ENCODE peak calls at places on chromosomes 7 and 10, in seven cellular contexts. One of them, this sample, is unnamed.

GRCh38 chr10:63431962-63432797 is 33.6 kb downstream of the JMJD1C start:
- DNase-seq in vagina: no peak
- DNase-seq in RWPE1: peak
- DNase-seq in heart left ventricle: no peak
- DNase-seq in GM23338: no peak
- DNase-seq in A549: peak
- DNase-seq in GM23248: peak
- DNase-seq in this sample: no peak

GRCh38 chr7:2884161-2884560 is 40.1 kb upstream of the GNA12 start:
- DNase-seq in vagina: no peak
- DNase-seq in A549: no peak
- DNase-seq in RWPE1: no peak
- DNase-seq in GM23248: no peak
- DNase-seq in heart left ventricle: no peak
- DNase-seq in GM23338: no peak
- DNase-seq in this sample: no peak

GRCh38 chr7:73520673-73521635 is 1.1 kb downstream of the BAZ1B start:
- DNase-seq in heart left ventricle: no peak
- DNase-seq in GM23338: peak
- DNase-seq in A549: peak
- DNase-seq in GM23248: peak
- DNase-seq in RWPE1: peak
- DNase-seq in vagina: no peak
- DNase-seq in this sample: peak

GRCh38 chr7:119918185-119918584 is 354.8 kb upstream of the KCND2 start:
- DNase-seq in vagina: no peak
- DNase-seq in RWPE1: no peak
- DNase-seq in heart left ventricle: no peak
- DNase-seq in A549: no peak
- DNase-seq in GM23248: no peak
- DNase-seq in GM23338: no peak
- DNase-seq in this sample: no peak

GRCh38 chr7:27107391-27107900 is 5.0 kb upstream of the HOXA2 start:
- DNase-seq in vagina: no peak
- DNase-seq in GM23338: no peak
- DNase-seq in heart left ventricle: no peak
- DNase-seq in A549: no peak
- DNase-seq in GM23248: no peak
- DNase-seq in RWPE1: no peak
- DNase-seq in this sample: peak

GRCh38 chr7:20064181-20064970 is 152.8 kb downstream of the MACC1 start:
- DNase-seq in GM23338: no peak
- DNase-seq in heart left ventricle: no peak
- DNase-seq in vagina: no peak
- DNase-seq in RWPE1: no peak
- DNase-seq in A549: no peak
- DNase-seq in GM23248: peak
- DNase-seq in this sample: peak

GRCh38 chr7:34158754-34159153 is 253.4 kb downstream of the BMPER start:
- DNase-seq in GM23248: no peak
- DNase-seq in GM23338: peak
- DNase-seq in heart left ventricle: no peak
- DNase-seq in RWPE1: no peak
- DNase-seq in A549: peak
- DNase-seq in vagina: no peak
- DNase-seq in this sample: no peak

GRCh38 chr10:91587710-91588638 is 44.9 kb downstream of the PPP1R3C start:
- DNase-seq in vagina: no peak
- DNase-seq in GM23338: no peak
- DNase-seq in RWPE1: peak
- DNase-seq in A549: peak
- DNase-seq in heart left ventricle: no peak
- DNase-seq in GM23248: peak
- DNase-seq in this sample: peak

GRCh38 chr10:33052476-33052875 is 94.4 kb upstream of the ITGB1 start:
- DNase-seq in vagina: no peak
- DNase-seq in GM23248: no peak
- DNase-seq in GM23338: no peak
- DNase-seq in RWPE1: no peak
- DNase-seq in heart left ventricle: no peak
- DNase-seq in A549: no peak
- DNase-seq in this sample: no peak

GRCh38 chr7:1457949-1458675 is 1.2 kb downstream of the MICALL2 start:
- DNase-seq in RWPE1: no peak
- DNase-seq in A549: no peak
- DNase-seq in heart left ventricle: no peak
- DNase-seq in GM23248: peak
- DNase-seq in vagina: no peak
- DNase-seq in GM23338: no peak
- DNase-seq in this sample: peak

GRCh38 chr10:12934777-12935176 is 66.7 kb downstream of the CCDC3 start:
- DNase-seq in RWPE1: peak
- DNase-seq in heart left ventricle: no peak
- DNase-seq in A549: peak
- DNase-seq in GM23338: no peak
- DNase-seq in GM23248: peak
- DNase-seq in vagina: peak
- DNase-seq in this sample: peak

GRCh38 chr7:6307762-6308161 is 35.3 kb upstream of the CYTH3 start:
- DNase-seq in GM23248: no peak
- DNase-seq in GM23338: peak
- DNase-seq in vagina: no peak
- DNase-seq in RWPE1: no peak
- DNase-seq in heart left ventricle: peak
- DNase-seq in A549: peak
- DNase-seq in this sample: no peak

GRCh38 chr10:70324341-70324861 is 40.6 kb upstream of the NPFFR1 start:
- DNase-seq in GM23338: peak
- DNase-seq in heart left ventricle: no peak
- DNase-seq in vagina: no peak
- DNase-seq in GM23248: no peak
- DNase-seq in A549: no peak
- DNase-seq in RWPE1: no peak
- DNase-seq in this sample: no peak

GRCh38 chr10:59907537-59907917 is 1.2 kb upstream of the CCDC6 start:
- DNase-seq in vagina: no peak
- DNase-seq in GM23338: no peak
- DNase-seq in RWPE1: no peak
- DNase-seq in GM23248: no peak
- DNase-seq in A549: no peak
- DNase-seq in heart left ventricle: no peak
- DNase-seq in this sample: no peak

GRCh38 chr10:23826399-23826798 is 382.5 kb upstream of the KIAA1217 start:
- DNase-seq in heart left ventricle: no peak
- DNase-seq in vagina: no peak
- DNase-seq in A549: peak
- DNase-seq in RWPE1: peak
- DNase-seq in GM23248: peak
- DNase-seq in GM23338: peak
- DNase-seq in this sample: peak

GRCh38 chr7:134126126-134126525 is 1.0 kb upstream of the LRGUK start:
- DNase-seq in heart left ventricle: no peak
- DNase-seq in GM23248: no peak
- DNase-seq in GM23338: no peak
- DNase-seq in A549: no peak
- DNase-seq in vagina: no peak
- DNase-seq in RWPE1: no peak
- DNase-seq in this sample: no peak

GRCh38 chr7:120725376-120726039 is 132.4 kb downstream of the TSPAN12 start:
- DNase-seq in RWPE1: peak
- DNase-seq in A549: peak
- DNase-seq in vagina: no peak
- DNase-seq in GM23248: peak
- DNase-seq in heart left ventricle: no peak
- DNase-seq in GM23338: peak
- DNase-seq in this sample: peak

GRCh38 chr7:39825391-39825790 is 124.7 kb upstream of the CDK13 start:
- DNase-seq in heart left ventricle: no peak
- DNase-seq in A549: no peak
- DNase-seq in RWPE1: no peak
- DNase-seq in GM23248: no peak
- DNase-seq in vagina: no peak
- DNase-seq in GM23338: no peak
- DNase-seq in this sample: no peak

GRCh38 chr7:139943391-139943790 is 114.3 kb downstream of the TBXAS1 start:
- DNase-seq in RWPE1: no peak
- DNase-seq in GM23248: no peak
- DNase-seq in A549: no peak
- DNase-seq in vagina: no peak
- DNase-seq in GM23338: no peak
- DNase-seq in heart left ventricle: no peak
- DNase-seq in this sample: no peak

GRCh38 chr10:29987471-29987870 is 71.9 kb downstream of the JCAD start:
- DNase-seq in GM23338: no peak
- DNase-seq in GM23248: no peak
- DNase-seq in heart left ventricle: no peak
- DNase-seq in vagina: no peak
- DNase-seq in A549: no peak
- DNase-seq in RWPE1: no peak
- DNase-seq in this sample: peak

GRCh38 chr10:108598831-108599230 is 1324.5 kb downstream of the XPNPEP1 start:
- DNase-seq in GM23248: peak
- DNase-seq in RWPE1: no peak
- DNase-seq in heart left ventricle: no peak
- DNase-seq in vagina: no peak
- DNase-seq in GM23338: no peak
- DNase-seq in A549: peak
- DNase-seq in this sample: peak

GRCh38 chr7:20116869-20117268 is 100.3 kb downstream of the MACC1 start:
- DNase-seq in A549: no peak
- DNase-seq in heart left ventricle: no peak
- DNase-seq in GM23338: peak
- DNase-seq in vagina: no peak
- DNase-seq in RWPE1: no peak
- DNase-seq in GM23248: no peak
- DNase-seq in this sample: no peak

GRCh38 chr7:19061331-19061730 is 56.1 kb downstream of the TWIST1 start:
- DNase-seq in GM23338: no peak
- DNase-seq in vagina: no peak
- DNase-seq in heart left ventricle: no peak
- DNase-seq in RWPE1: no peak
- DNase-seq in GM23248: peak
- DNase-seq in A549: no peak
- DNase-seq in this sample: peak

GRCh38 chr10:115129752-115130151 is 36.6 kb downstream of the ATRNL1 start:
- DNase-seq in GM23248: peak
- DNase-seq in A549: peak
- DNase-seq in vagina: no peak
- DNase-seq in RWPE1: peak
- DNase-seq in GM23338: peak
- DNase-seq in heart left ventricle: no peak
- DNase-seq in this sample: peak

DNA sequence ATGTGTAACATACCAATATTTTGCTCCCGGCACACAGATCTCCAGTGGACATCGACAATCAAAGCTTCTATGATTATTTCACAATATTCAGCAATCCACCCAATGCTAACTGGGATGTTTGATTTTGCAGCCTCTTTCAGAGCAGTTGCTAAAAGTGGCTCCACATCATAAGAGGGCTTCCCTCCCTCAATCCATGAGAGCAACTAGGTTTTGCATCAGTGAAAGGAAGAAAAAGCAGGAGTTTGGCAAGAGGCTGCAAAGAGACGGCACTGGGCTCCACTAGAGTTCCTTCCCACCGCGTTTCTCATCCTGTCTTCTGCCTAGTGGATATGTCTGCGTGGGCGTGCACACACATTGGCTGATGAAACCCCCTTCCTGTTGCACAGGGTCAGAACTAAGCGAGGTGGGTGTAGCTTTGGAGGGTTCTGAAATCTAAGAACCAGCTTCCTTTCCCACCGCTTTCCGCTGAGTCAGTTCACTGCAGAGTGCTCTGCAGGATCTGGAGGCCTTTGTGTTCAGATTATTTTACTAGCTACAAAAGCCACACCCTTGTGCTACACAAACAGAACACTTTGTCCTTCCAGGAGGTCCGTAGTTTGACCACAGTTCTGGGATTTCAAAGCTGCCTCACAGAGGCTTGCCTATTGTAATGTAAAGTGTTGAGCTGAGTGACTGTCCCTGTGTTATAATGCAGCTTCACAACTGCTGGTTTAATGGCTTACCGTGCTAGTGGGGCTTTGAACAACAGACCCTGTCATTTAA is 28.1 kb downstream of the ARL4A start:
- DNase-seq in vagina: peak
- DNase-seq in A549: peak
- DNase-seq in heart left ventricle: peak
- DNase-seq in RWPE1: peak
- DNase-seq in GM23248: peak
- DNase-seq in GM23338: peak
- DNase-seq in this sample: peak
- H3K27ac ChIP-seq in vagina: peak
- H3K27ac ChIP-seq in A549: peak
- H3K27ac ChIP-seq in heart left ventricle: peak
- H3K27ac ChIP-seq in RWPE1: peak
- H3K27ac ChIP-seq in GM23248: peak
- H3K27ac ChIP-seq in GM23338: peak
- H3K27ac ChIP-seq in this sample: no peak

GRCh38 chr7:71301167-71301566 is 169.2 kb downstream of the GALNT17 start:
- DNase-seq in A549: no peak
- DNase-seq in vagina: no peak
- DNase-seq in GM23338: no peak
- DNase-seq in RWPE1: no peak
- DNase-seq in heart left ventricle: no peak
- DNase-seq in GM23248: no peak
- DNase-seq in this sample: no peak
- H3K27ac ChIP-seq in A549: no peak
- H3K27ac ChIP-seq in vagina: no peak
- H3K27ac ChIP-seq in GM23338: no peak
- H3K27ac ChIP-seq in RWPE1: no peak
- H3K27ac ChIP-seq in heart left ventricle: no peak
- H3K27ac ChIP-seq in GM23248: no peak
- H3K27ac ChIP-seq in this sample: no peak

GRCh38 chr7:130993671-130994365 is 259.8 kb upstream of the KLF14 start:
- DNase-seq in heart left ventricle: no peak
- DNase-seq in GM23248: no peak
- DNase-seq in RWPE1: no peak
- DNase-seq in vagina: peak
- DNase-seq in GM23338: no peak
- DNase-seq in A549: no peak
- DNase-seq in this sample: no peak
- H3K27ac ChIP-seq in heart left ventricle: peak
- H3K27ac ChIP-seq in GM23248: peak
- H3K27ac ChIP-seq in RWPE1: peak
- H3K27ac ChIP-seq in vagina: peak
- H3K27ac ChIP-seq in GM23338: peak
- H3K27ac ChIP-seq in A549: peak
- H3K27ac ChIP-seq in this sample: no peak

DNA sequence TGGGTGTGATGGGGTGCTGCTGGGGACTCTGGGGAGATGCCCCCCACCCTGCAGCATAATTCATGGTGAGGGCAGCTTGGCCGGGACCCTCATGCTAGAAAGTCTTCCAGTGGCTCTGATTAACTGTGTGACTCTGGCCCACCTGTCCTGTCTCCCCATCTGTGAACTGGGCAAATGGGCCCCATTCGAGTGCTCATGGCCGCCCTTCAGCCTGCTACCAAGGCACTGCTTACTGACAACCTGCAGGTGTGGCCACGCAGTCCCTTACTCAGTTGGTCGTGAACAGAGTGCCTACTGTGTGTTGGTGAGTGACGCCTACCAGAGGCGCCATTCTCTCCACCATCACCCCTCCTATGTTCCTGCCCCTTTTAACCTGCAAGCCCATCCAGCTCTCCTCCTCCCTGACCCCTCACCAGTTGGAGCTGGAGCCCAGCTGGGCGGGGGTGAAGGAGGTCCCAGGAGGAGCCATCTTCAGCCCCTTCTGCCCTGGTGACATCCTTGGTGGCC is 109.4 kb downstream of the ZMIZ1 start:
- DNase-seq in GM23338: no peak
- DNase-seq in RWPE1: no peak
- DNase-seq in GM23248: no peak
- DNase-seq in heart left ventricle: no peak
- DNase-seq in vagina: no peak
- DNase-seq in A549: no peak
- DNase-seq in this sample: no peak
- H3K27ac ChIP-seq in GM23338: no peak
- H3K27ac ChIP-seq in RWPE1: peak
- H3K27ac ChIP-seq in GM23248: peak
- H3K27ac ChIP-seq in heart left ventricle: peak
- H3K27ac ChIP-seq in vagina: peak
- H3K27ac ChIP-seq in A549: peak
- H3K27ac ChIP-seq in this sample: peak